ENCODE peak calls at places on chromosomes 4 and X, in five cellular contexts. U, M, I, B and X are unnamed samples.

GRCh38 chr4:150178161-150178560 is 99.9 kb downstream of the DCLK2 start:
- DNase-seq in U (no peak), M (no peak), I (no peak), B (no peak), X (no peak)

GRCh38 chr4:156495836-156496235 is 475.8 kb downstream of the PDGFC start:
- DNase-seq in U (no peak), M (no peak), I (no peak), B (no peak), X (no peak)

GRCh38 chr4:84498203-84499026 is 677 bp downstream of the NKX6-1 start:
- DNase-seq in U (no peak), M (peak; percentile 4), I (no peak), B (no peak), X (peak; percentile 34)

GRCh38 chrX:78946178-78946896 is 1.1 kb downstream of the P2RY10 start:
- DNase-seq in U (no peak), M (no peak), I (no peak), B (no peak), X (no peak)

GRCh38 chr4:2441393-2442174 is 22.8 kb downstream of the CFAP99 start:
- DNase-seq in U (peak; percentile 32), M (peak; percentile 60), I (no peak), B (peak; percentile 56), X (peak; percentile 39)

GRCh38 chr4:111399523-111400135 is 745.6 kb upstream of the FAM241A start:
- DNase-seq in U (no peak), M (no peak), I (no peak), B (no peak), X (peak; percentile 54)

GRCh38 chr4:111806331-111806730 is 338.9 kb upstream of the FAM241A start:
- DNase-seq in U (no peak), M (no peak), I (no peak), B (no peak), X (no peak)

GRCh38 chr4:26081795-26082498 is 167.9 kb downstream of the SMIM20 start:
- DNase-seq in U (no peak), M (peak; percentile 43), I (no peak), B (no peak), X (peak; percentile 44)

GRCh38 chr4:864456-865120 is 38.7 kb upstream of the CPLX1 start:
- DNase-seq in U (no peak), M (no peak), I (no peak), B (no peak), X (no peak)

GRCh38 chr4:41933997-41934812 is 1.0 kb upstream of the TMEM33 start:
- DNase-seq in U (peak; percentile 57), M (no peak), I (no peak), B (no peak), X (no peak)

GRCh38 chr4:18691431-18692200 is 670.1 kb upstream of the LCORL start:
- DNase-seq in U (no peak), M (no peak), I (no peak), B (no peak), X (peak; percentile 38)

GRCh38 chrX:138756234-138756633 is 44.7 kb upstream of the FGF13 start:
- DNase-seq in U (no peak), M (no peak), I (peak; percentile 17), B (no peak), X (no peak)

GRCh38 chrX:70921709-70922352 is 9.1 kb downstream of the SLC7A3 start:
- DNase-seq in U (no peak), M (no peak), I (no peak), B (no peak), X (no peak)

GRCh38 chr4:147117400-147117799 is 171.7 kb upstream of the TTC29 start:
- DNase-seq in U (no peak), M (no peak), I (no peak), B (no peak), X (no peak)

GRCh38 chr4:88097301-88097700 is 61.1 kb downstream of the ABCG2 start:
- DNase-seq in U (no peak), M (no peak), I (no peak), B (no peak), X (no peak)

GRCh38 chr4:17762705-17763104 is 18.7 kb downstream of the FAM184B start:
- DNase-seq in U (peak; percentile 27), M (no peak), I (no peak), B (no peak), X (peak; percentile 21)

GRCh38 chrX:39755152-39756032 is 342.4 kb downstream of the BCOR start:
- DNase-seq in U (peak; percentile 60), M (peak; percentile 38), I (peak; percentile 67), B (peak; percentile 9), X (peak; percentile 17)